ENCODE peak calls at places on chromosomes 5 and 9, in nine cellular contexts. One of them, this sample, is unnamed. For H3K9me3 and H3K4me1, the result is how much of the 10 kb centered on the place peaks cover.

GRCh38 chr5:164326219-164326618 is 820.8 kb downstream of the MAT2B start:
- DNase-seq in right cardiac atrium: no peak
- DNase-seq in lung: no peak
- DNase-seq in mammary epithelial cell: no peak
- DNase-seq in psoas muscle: no peak
- DNase-seq in aorta: no peak
- DNase-seq in lower lobe of right lung: no peak
- DNase-seq in left ventricle myocardium inferior: no peak
- DNase-seq in CD4-positive, alpha-beta memory T cell: no peak
- DNase-seq in this sample: no peak

GRCh38 chr5:370959-371810 is 49.7 kb downstream of the AHRR start:
- DNase-seq in right cardiac atrium: no peak
- DNase-seq in lung: no peak
- DNase-seq in mammary epithelial cell: no peak
- DNase-seq in psoas muscle: no peak
- DNase-seq in aorta: peak
- DNase-seq in lower lobe of right lung: peak
- DNase-seq in left ventricle myocardium inferior: no peak
- DNase-seq in CD4-positive, alpha-beta memory T cell: no peak
- DNase-seq in this sample: no peak

GRCh38 chr9:124762633-124763032 is 8.5 kb downstream of the NR6A1 start:
- DNase-seq in right cardiac atrium: no peak
- DNase-seq in lung: no peak
- DNase-seq in mammary epithelial cell: no peak
- DNase-seq in psoas muscle: no peak
- DNase-seq in aorta: no peak
- DNase-seq in lower lobe of right lung: no peak
- DNase-seq in left ventricle myocardium inferior: no peak
- DNase-seq in CD4-positive, alpha-beta memory T cell: no peak
- DNase-seq in this sample: no peak

GRCh38 chr5:80083115-80083890 is 48.2 kb downstream of the THBS4 start:
- DNase-seq in right cardiac atrium: peak
- DNase-seq in lung: no peak
- DNase-seq in mammary epithelial cell: peak
- DNase-seq in psoas muscle: no peak
- DNase-seq in aorta: no peak
- DNase-seq in lower lobe of right lung: no peak
- DNase-seq in left ventricle myocardium inferior: no peak
- DNase-seq in CD4-positive, alpha-beta memory T cell: no peak
- DNase-seq in this sample: peak

GRCh38 chr9:129154866-129155477 is 23.1 kb downstream of the IER5L start:
- DNase-seq in right cardiac atrium: peak
- DNase-seq in lung: no peak
- DNase-seq in mammary epithelial cell: no peak
- DNase-seq in psoas muscle: no peak
- DNase-seq in aorta: no peak
- DNase-seq in lower lobe of right lung: no peak
- DNase-seq in left ventricle myocardium inferior: no peak
- DNase-seq in CD4-positive, alpha-beta memory T cell: no peak
- DNase-seq in this sample: no peak

GRCh38 chr9:86600291-86600690 is 246.1 kb upstream of the TUT7 start:
- DNase-seq in right cardiac atrium: no peak
- DNase-seq in lung: no peak
- DNase-seq in mammary epithelial cell: peak
- DNase-seq in psoas muscle: no peak
- DNase-seq in aorta: no peak
- DNase-seq in lower lobe of right lung: no peak
- DNase-seq in left ventricle myocardium inferior: no peak
- DNase-seq in CD4-positive, alpha-beta memory T cell: no peak
- DNase-seq in this sample: no peak

GRCh38 chr5:6342689-6343315 is 35.5 kb downstream of the MED10 start:
- DNase-seq in right cardiac atrium: no peak
- DNase-seq in lung: no peak
- DNase-seq in mammary epithelial cell: no peak
- DNase-seq in psoas muscle: no peak
- DNase-seq in aorta: no peak
- DNase-seq in lower lobe of right lung: no peak
- DNase-seq in left ventricle myocardium inferior: no peak
- DNase-seq in CD4-positive, alpha-beta memory T cell: no peak
- DNase-seq in this sample: no peak

GRCh38 chr5:167573274-167574127 is 717.9 kb upstream of the WWC1 start:
- DNase-seq in right cardiac atrium: peak
- DNase-seq in lung: no peak
- DNase-seq in mammary epithelial cell: peak
- DNase-seq in psoas muscle: no peak
- DNase-seq in aorta: no peak
- DNase-seq in lower lobe of right lung: no peak
- DNase-seq in left ventricle myocardium inferior: no peak
- DNase-seq in CD4-positive, alpha-beta memory T cell: no peak
- DNase-seq in this sample: no peak

GRCh38 chr9:97704327-97704677 is 7.2 kb upstream of the XPA start:
- DNase-seq in right cardiac atrium: no peak
- DNase-seq in lung: no peak
- DNase-seq in mammary epithelial cell: no peak
- DNase-seq in psoas muscle: no peak
- DNase-seq in aorta: no peak
- DNase-seq in lower lobe of right lung: no peak
- DNase-seq in left ventricle myocardium inferior: no peak
- DNase-seq in CD4-positive, alpha-beta memory T cell: no peak
- DNase-seq in this sample: no peak

GRCh38 chr9:131840220-131840619 is 100.3 kb upstream of the RAPGEF1 start:
- DNase-seq in right cardiac atrium: no peak
- DNase-seq in lung: no peak
- DNase-seq in mammary epithelial cell: no peak
- DNase-seq in psoas muscle: no peak
- DNase-seq in aorta: no peak
- DNase-seq in lower lobe of right lung: no peak
- DNase-seq in left ventricle myocardium inferior: no peak
- DNase-seq in CD4-positive, alpha-beta memory T cell: no peak
- DNase-seq in this sample: no peak

GRCh38 chr5:52725065-52725746 is 62.5 kb upstream of the ITGA1 start:
- DNase-seq in right cardiac atrium: no peak
- DNase-seq in lung: peak
- DNase-seq in mammary epithelial cell: peak
- DNase-seq in psoas muscle: no peak
- DNase-seq in aorta: no peak
- DNase-seq in lower lobe of right lung: no peak
- DNase-seq in left ventricle myocardium inferior: no peak
- DNase-seq in CD4-positive, alpha-beta memory T cell: peak
- DNase-seq in this sample: peak

GRCh38 chr5:5695266-5695665 is 272.8 kb downstream of the ICE1 start:
- DNase-seq in right cardiac atrium: no peak
- DNase-seq in lung: no peak
- DNase-seq in mammary epithelial cell: no peak
- DNase-seq in psoas muscle: no peak
- DNase-seq in aorta: no peak
- DNase-seq in lower lobe of right lung: no peak
- DNase-seq in left ventricle myocardium inferior: no peak
- DNase-seq in CD4-positive, alpha-beta memory T cell: no peak
- DNase-seq in this sample: no peak

DNA sequence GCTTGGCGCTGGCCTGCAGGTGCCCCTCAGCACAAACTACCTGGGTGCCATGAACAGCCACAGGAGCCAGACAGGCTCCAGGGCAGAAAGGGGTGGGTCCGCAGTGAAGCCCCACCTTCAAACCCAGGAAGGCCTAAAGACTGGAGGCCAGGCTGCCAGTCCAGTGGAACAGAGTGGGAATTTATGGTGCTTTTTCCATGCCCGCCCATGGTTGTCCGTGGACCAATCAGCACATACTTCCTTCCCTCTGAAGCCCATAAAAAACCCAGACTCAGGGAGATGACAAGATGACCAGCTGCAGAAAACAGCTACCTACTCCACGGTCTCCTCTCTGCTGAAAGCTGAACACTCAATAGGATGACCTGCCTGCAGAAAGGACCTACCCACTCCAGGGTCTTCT is 275.4 kb upstream of the ADRA1B start:
- DNase-seq in right cardiac atrium: no peak
- DNase-seq in lung: no peak
- DNase-seq in mammary epithelial cell: no peak
- DNase-seq in psoas muscle: no peak
- DNase-seq in aorta: no peak
- DNase-seq in lower lobe of right lung: no peak
- DNase-seq in left ventricle myocardium inferior: no peak
- DNase-seq in CD4-positive, alpha-beta memory T cell: no peak
- DNase-seq in this sample: no peak
- H3K9me3 ChIP-seq in right cardiac atrium: under half
- H3K9me3 ChIP-seq in lung: under half
- H3K9me3 ChIP-seq in mammary epithelial cell: under half
- H3K9me3 ChIP-seq in psoas muscle: under half
- H3K9me3 ChIP-seq in aorta: under half
- H3K9me3 ChIP-seq in lower lobe of right lung: under half
- H3K9me3 ChIP-seq in left ventricle myocardium inferior: under half
- H3K9me3 ChIP-seq in CD4-positive, alpha-beta memory T cell: under half
- H3K9me3 ChIP-seq in this sample: under half

GRCh38 chr5:16787278-16787677 is 148.8 kb downstream of the MYO10 start:
- DNase-seq in right cardiac atrium: no peak
- DNase-seq in lung: no peak
- DNase-seq in mammary epithelial cell: no peak
- DNase-seq in psoas muscle: no peak
- DNase-seq in aorta: no peak
- DNase-seq in lower lobe of right lung: no peak
- DNase-seq in left ventricle myocardium inferior: no peak
- DNase-seq in CD4-positive, alpha-beta memory T cell: no peak
- DNase-seq in this sample: no peak

GRCh38 chr5:16792278-16793275 is 143.5 kb downstream of the MYO10 start:
- DNase-seq in right cardiac atrium: no peak
- DNase-seq in lung: no peak
- DNase-seq in mammary epithelial cell: no peak
- DNase-seq in psoas muscle: no peak
- DNase-seq in aorta: no peak
- DNase-seq in lower lobe of right lung: no peak
- DNase-seq in left ventricle myocardium inferior: no peak
- DNase-seq in CD4-positive, alpha-beta memory T cell: no peak
- DNase-seq in this sample: no peak

GRCh38 chr5:16791036-16791705 is 144.9 kb downstream of the MYO10 start:
- DNase-seq in right cardiac atrium: no peak
- DNase-seq in lung: no peak
- DNase-seq in mammary epithelial cell: peak
- DNase-seq in psoas muscle: no peak
- DNase-seq in aorta: no peak
- DNase-seq in lower lobe of right lung: no peak
- DNase-seq in left ventricle myocardium inferior: no peak
- DNase-seq in CD4-positive, alpha-beta memory T cell: no peak
- DNase-seq in this sample: peak

GRCh38 chr5:16784843-16785791 is 151.0 kb downstream of the MYO10 start:
- DNase-seq in right cardiac atrium: no peak
- DNase-seq in lung: no peak
- DNase-seq in mammary epithelial cell: no peak
- DNase-seq in psoas muscle: no peak
- DNase-seq in aorta: no peak
- DNase-seq in lower lobe of right lung: no peak
- DNase-seq in left ventricle myocardium inferior: no peak
- DNase-seq in CD4-positive, alpha-beta memory T cell: no peak
- DNase-seq in this sample: no peak

DNA sequence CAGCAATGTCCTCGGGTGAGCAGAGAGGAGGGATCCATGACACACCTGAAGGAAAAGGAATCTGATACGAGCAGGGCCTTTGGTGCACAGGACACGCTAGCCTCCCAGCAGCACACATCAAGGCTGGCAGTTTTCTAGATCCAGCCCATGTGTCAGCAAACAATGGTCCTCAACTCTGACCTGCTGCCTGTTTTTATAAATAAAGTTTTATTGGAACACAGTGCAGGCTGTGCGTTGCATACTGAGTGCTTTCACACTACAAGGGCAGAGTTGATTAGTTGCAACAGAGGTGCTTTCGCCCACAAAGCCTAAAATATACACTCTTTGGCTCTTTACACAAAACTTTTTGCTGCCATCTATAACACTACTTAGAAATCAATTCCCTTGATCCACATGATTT is 147.1 kb downstream of the MYO10 start:
- DNase-seq in right cardiac atrium: no peak
- DNase-seq in lung: no peak
- DNase-seq in mammary epithelial cell: no peak
- DNase-seq in psoas muscle: no peak
- DNase-seq in aorta: no peak
- DNase-seq in lower lobe of right lung: no peak
- DNase-seq in left ventricle myocardium inferior: no peak
- DNase-seq in CD4-positive, alpha-beta memory T cell: no peak
- DNase-seq in this sample: no peak
- H3K4me1 ChIP-seq in right cardiac atrium: under half
- H3K4me1 ChIP-seq in lung: under half
- H3K4me1 ChIP-seq in mammary epithelial cell: under half
- H3K4me1 ChIP-seq in psoas muscle: under half
- H3K4me1 ChIP-seq in aorta: under half
- H3K4me1 ChIP-seq in lower lobe of right lung: under half
- H3K4me1 ChIP-seq in left ventricle myocardium inferior: under half
- H3K4me1 ChIP-seq in CD4-positive, alpha-beta memory T cell: under half
- H3K4me1 ChIP-seq in this sample: under half

DNA sequence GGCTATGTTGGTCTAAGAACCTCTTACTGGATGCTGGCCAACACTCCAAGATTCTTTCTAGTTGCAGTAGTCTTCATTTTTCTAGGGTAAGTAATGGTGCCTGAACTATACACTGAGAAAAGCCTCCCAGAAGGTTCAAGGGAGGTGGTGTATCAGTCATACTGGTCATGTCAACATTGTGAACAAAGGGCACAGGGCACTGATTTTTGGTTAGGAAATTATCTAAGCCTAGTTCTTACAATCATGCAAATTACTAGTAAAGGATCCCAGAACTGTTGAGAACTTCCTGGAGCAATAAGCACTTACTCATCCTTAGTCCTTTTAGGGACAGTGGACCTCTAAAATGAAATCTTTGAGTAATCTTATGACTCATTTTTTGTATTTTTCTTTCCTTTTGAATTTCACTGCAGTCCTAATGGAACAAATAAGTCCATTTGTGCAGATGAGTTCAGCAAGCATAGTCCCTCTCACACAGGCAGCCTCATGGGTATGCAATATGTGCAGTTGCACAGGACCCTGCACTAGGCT is 21.1 kb upstream of the CDC42SE2 start:
- DNase-seq in right cardiac atrium: no peak
- DNase-seq in lung: no peak
- DNase-seq in mammary epithelial cell: peak
- DNase-seq in psoas muscle: no peak
- DNase-seq in aorta: no peak
- DNase-seq in lower lobe of right lung: no peak
- DNase-seq in left ventricle myocardium inferior: no peak
- DNase-seq in CD4-positive, alpha-beta memory T cell: no peak
- DNase-seq in this sample: no peak
- H3K27ac ChIP-seq in right cardiac atrium: no peak
- H3K27ac ChIP-seq in lung: no peak
- H3K27ac ChIP-seq in mammary epithelial cell: no peak
- H3K27ac ChIP-seq in psoas muscle: no peak
- H3K27ac ChIP-seq in aorta: no peak
- H3K27ac ChIP-seq in lower lobe of right lung: no peak
- H3K27ac ChIP-seq in left ventricle myocardium inferior: no peak
- H3K27ac ChIP-seq in CD4-positive, alpha-beta memory T cell: no peak
- H3K27ac ChIP-seq in this sample: no peak

DNA sequence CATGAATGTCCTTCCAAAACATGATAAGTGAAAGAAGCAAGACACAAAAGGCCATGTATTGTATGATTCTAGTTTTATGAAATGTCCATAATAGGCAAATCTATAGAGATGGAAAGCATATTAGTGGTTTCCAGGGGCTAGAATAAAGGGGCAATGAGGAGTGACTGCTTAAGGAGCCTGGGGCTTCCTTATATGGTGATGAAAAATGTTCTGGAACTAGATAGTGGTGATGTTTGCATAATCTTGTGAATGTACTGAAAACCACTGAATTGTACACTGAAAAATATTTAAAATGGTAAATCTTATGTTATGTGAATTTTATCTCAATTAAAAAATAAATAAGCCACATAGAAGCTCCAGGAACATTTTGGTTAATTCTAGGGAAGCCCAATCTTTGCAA is 144.4 kb upstream of the ANKRD55 start:
- DNase-seq in right cardiac atrium: no peak
- DNase-seq in lung: no peak
- DNase-seq in mammary epithelial cell: no peak
- DNase-seq in psoas muscle: no peak
- DNase-seq in aorta: no peak
- DNase-seq in lower lobe of right lung: no peak
- DNase-seq in left ventricle myocardium inferior: no peak
- DNase-seq in CD4-positive, alpha-beta memory T cell: no peak
- DNase-seq in this sample: no peak
- H3K9me3 ChIP-seq in right cardiac atrium: under half
- H3K9me3 ChIP-seq in lung: under half
- H3K9me3 ChIP-seq in mammary epithelial cell: under half
- H3K9me3 ChIP-seq in psoas muscle: under half
- H3K9me3 ChIP-seq in aorta: under half
- H3K9me3 ChIP-seq in lower lobe of right lung: under half
- H3K9me3 ChIP-seq in left ventricle myocardium inferior: under half
- H3K9me3 ChIP-seq in CD4-positive, alpha-beta memory T cell: under half
- H3K9me3 ChIP-seq in this sample: under half